ENCODE peak calls at places on chromosomes 13 and 19, in four cellular contexts. X is H1, D is HEK293T, Q is NT2/D1. J is an unnamed sample.

GRCh38 chr19:3986260-3987041 is 1.2 kb upstream of the EEF2 start:
- DNase-seq in D (peak), Q (no peak), X (no peak), J (peak)

GRCh38 chr13:100209857-100210580 is 121.1 kb downstream of the PCCA start:
- DNase-seq in X (no peak), Q (no peak), D (no peak), J (no peak)

GRCh38 chr19:58562126-58563033 is 4.0 kb upstream of the UBE2M start:
- DNase-seq in D (no peak), X (no peak), Q (no peak), J (no peak)

GRCh38 chr13:80339841-80340642 is 884 bp downstream of the SPRY2 start:
- DNase-seq in D (peak), Q (no peak), X (no peak), J (peak)

GRCh38 chr13:112652512-112653458 is 37.1 kb upstream of the ATP11A start:
- DNase-seq in X (no peak), D (no peak), Q (no peak), J (no peak)

GRCh38 chr13:61192826-61193225 is 222.8 kb downstream of the PCDH20 start:
- DNase-seq in D (no peak), X (no peak), Q (no peak), J (no peak)

GRCh38 chr19:10299545-10300458 is 9.8 kb downstream of the ZGLP1 start:
- DNase-seq in X (no peak), Q (no peak), D (no peak), J (no peak)

GRCh38 chr19:988510-988909 is 4.4 kb downstream of the WDR18 start:
- DNase-seq in Q (no peak), X (no peak), D (no peak), J (no peak)

GRCh38 chr19:44745386-44745831 is 3.1 kb upstream of the BCL3 start:
- DNase-seq in D (no peak), Q (no peak), X (no peak), J (no peak)

GRCh38 chr13:64029343-64030093 is 2613.9 kb upstream of the PCDH20 start:
- DNase-seq in X (no peak), D (no peak), Q (no peak), J (no peak)

GRCh38 chr19:39166571-39167391 is 30.0 kb upstream of the NCCRP1 start:
- DNase-seq in D (no peak), X (no peak), Q (no peak), J (peak)

GRCh38 chr19:10431943-10432735 is 11.8 kb downstream of the PDE4A start:
- DNase-seq in Q (no peak), D (no peak), X (no peak), J (no peak)

GRCh38 chr13:111912991-111913781 is 153.8 kb upstream of the SOX1 start:
- DNase-seq in Q (no peak), D (no peak), X (no peak), J (no peak)

GRCh38 chr13:46575843-46576242 is 22.9 kb downstream of the LRCH1 start:
- DNase-seq in X (no peak), Q (no peak), D (no peak), J (no peak)

GRCh38 chr19:10364644-10365043 is 15.7 kb downstream of the TYK2 start:
- DNase-seq in X (no peak), D (no peak), Q (no peak), J (no peak)

GRCh38 chr13:98919566-98919965 is 58.3 kb downstream of the DOCK9 start:
- DNase-seq in Q (no peak), X (no peak), D (no peak), J (no peak)

GRCh38 chr13:112441226-112441625 is 65.1 kb downstream of the SPACA7 start:
- DNase-seq in X (no peak), D (no peak), Q (no peak), J (no peak)

GRCh38 chr13:109622006-109622405 is 164.4 kb downstream of the IRS2 start:
- DNase-seq in X (no peak), Q (no peak), D (no peak), J (no peak)

GRCh38 chr19:45773384-45773783 is 4.3 kb upstream of the SIX5 start:
- DNase-seq in Q (no peak), X (no peak), D (no peak), J (no peak)

GRCh38 chr19:30670562-30671513 is 298.7 kb downstream of the ZNF536 start:
- DNase-seq in X (no peak), D (no peak), Q (no peak), J (no peak)

GRCh38 chr13:102677122-102677521 is 17.7 kb downstream of the METTL21C start:
- DNase-seq in D (no peak), X (no peak), Q (no peak), J (no peak)

GRCh38 chr13:82848766-82849165 is 1033.5 kb downstream of the SLITRK1 start:
- DNase-seq in X (no peak), Q (no peak), D (no peak), J (no peak)

GRCh38 chr19:40690050-40690698 is at the start of gene NUMBL:
- DNase-seq in Q (no peak), D (no peak), X (no peak), J (no peak)

GRCh38 chr13:49731766-49732165 is 40.5 kb upstream of the EBPL start:
- DNase-seq in Q (no peak), X (no peak), D (no peak), J (no peak)

GRCh38 chr19:39154626-39155100 is 29.1 kb downstream of the PAK4 start:
- DNase-seq in X (no peak), Q (no peak), D (peak), J (no peak)

GRCh38 chr13:82571653-82572052 is 1310.6 kb downstream of the SLITRK1 start:
- DNase-seq in D (no peak), X (no peak), Q (no peak), J (no peak)

GRCh38 chr13:79307866-79308298 is 98.2 kb downstream of the RBM26 start:
- DNase-seq in Q (no peak), D (no peak), X (no peak), J (no peak)

GRCh38 chr19:14553042-14553938 is 18.6 kb downstream of the NDUFB7 start:
- DNase-seq in D (no peak), Q (no peak), X (no peak), J (no peak)

GRCh38 chr13:21668665-21669599 is 1.9 kb upstream of the FGF9 start:
- DNase-seq in D (peak), X (no peak), Q (no peak), J (no peak)

GRCh38 chr19:38617764-38618589 is at the start of gene MAP4K1:
- DNase-seq in Q (no peak), D (no peak), X (no peak), J (no peak)

GRCh38 chr19:56393119-56394012 is at the start of gene ZNF582:
- DNase-seq in X (peak), Q (peak), D (peak), J (peak)

GRCh38 chr13:23630349-23631093 is 60.3 kb downstream of the TNFRSF19 start:
- DNase-seq in X (no peak), Q (no peak), D (no peak), J (peak)

GRCh38 chr13:98893361-98893760 is 84.5 kb downstream of the DOCK9 start:
- DNase-seq in Q (no peak), D (no peak), X (no peak), J (no peak)

GRCh38 chr13:110044521-110045200 is 258.3 kb upstream of the IRS2 start:
- DNase-seq in Q (peak), D (no peak), X (no peak), J (no peak)

GRCh38 chr19:50413096-50413495 is 5.6 kb upstream of the SPIB start:
- DNase-seq in D (no peak), Q (no peak), X (no peak), J (no peak)

GRCh38 chr19:38975214-38975860 is at the start of gene FBXO17:
- DNase-seq in D (peak), X (no peak), Q (no peak), J (peak)

GRCh38 chr19:49142866-49143335 is 12.3 kb downstream of the HRC start:
- DNase-seq in X (no peak), D (peak), Q (peak), J (no peak)

GRCh38 chr13:98482476-98483444 is 94.1 kb downstream of the STK24 start:
- DNase-seq in Q (no peak), X (no peak), D (no peak), J (no peak)

GRCh38 chr13:114101831-114102520 is 30.4 kb downstream of the RASA3 start:
- DNase-seq in X (no peak), Q (no peak), D (no peak), J (no peak)

GRCh38 chr13:114099918-114100445 is 32.4 kb downstream of the RASA3 start:
- DNase-seq in X (no peak), D (no peak), Q (no peak), J (peak)

GRCh38 chr13:114102521-114103288 is 29.7 kb downstream of the RASA3 start:
- DNase-seq in X (no peak), Q (no peak), D (no peak), J (no peak)

GRCh38 chr13:114100446-114101320 is 31.7 kb downstream of the RASA3 start:
- DNase-seq in Q (no peak), D (no peak), X (no peak), J (no peak)

GRCh38 chr13:114101325-114101821 is 31.1 kb downstream of the RASA3 start:
- DNase-seq in D (no peak), X (no peak), Q (no peak), J (no peak)
- TF ChIP-seq SUZ12 in D (no peak), X (no peak), Q (no peak), J (no peak)

GRCh38 chr19:16969127-16969526 is 57.5 kb downstream of the CPAMD8 start:
- DNase-seq in D (no peak), X (no peak), Q (no peak), J (peak)

GRCh38 chr19:16976471-16976870 is 50.1 kb downstream of the CPAMD8 start:
- DNase-seq in X (no peak), Q (no peak), D (no peak), J (no peak)

GRCh38 chr19:16970821-16971220 is 55.8 kb downstream of the CPAMD8 start:
- DNase-seq in D (no peak), X (no peak), Q (no peak), J (no peak)
- TF ChIP-seq SUZ12 in D (no peak), X (no peak), Q (no peak), J (no peak)

GRCh38 chr19:17832443-17833208 is 11.3 kb upstream of the INSL3 start:
- DNase-seq in Q (no peak), X (no peak), D (no peak), J (no peak)

GRCh38 chr19:17834350-17835181 is 13.2 kb downstream of the JAK3 start:
- DNase-seq in D (no peak), Q (no peak), X (no peak), J (no peak)

GRCh38 chr19:17837972-17838371 is 9.8 kb downstream of the JAK3 start:
- DNase-seq in X (no peak), Q (no peak), D (no peak), J (no peak)

GRCh38 chr19:17836530-17836929 is 11.3 kb downstream of the JAK3 start:
- DNase-seq in D (no peak), Q (no peak), X (no peak), J (no peak)

DNA sequence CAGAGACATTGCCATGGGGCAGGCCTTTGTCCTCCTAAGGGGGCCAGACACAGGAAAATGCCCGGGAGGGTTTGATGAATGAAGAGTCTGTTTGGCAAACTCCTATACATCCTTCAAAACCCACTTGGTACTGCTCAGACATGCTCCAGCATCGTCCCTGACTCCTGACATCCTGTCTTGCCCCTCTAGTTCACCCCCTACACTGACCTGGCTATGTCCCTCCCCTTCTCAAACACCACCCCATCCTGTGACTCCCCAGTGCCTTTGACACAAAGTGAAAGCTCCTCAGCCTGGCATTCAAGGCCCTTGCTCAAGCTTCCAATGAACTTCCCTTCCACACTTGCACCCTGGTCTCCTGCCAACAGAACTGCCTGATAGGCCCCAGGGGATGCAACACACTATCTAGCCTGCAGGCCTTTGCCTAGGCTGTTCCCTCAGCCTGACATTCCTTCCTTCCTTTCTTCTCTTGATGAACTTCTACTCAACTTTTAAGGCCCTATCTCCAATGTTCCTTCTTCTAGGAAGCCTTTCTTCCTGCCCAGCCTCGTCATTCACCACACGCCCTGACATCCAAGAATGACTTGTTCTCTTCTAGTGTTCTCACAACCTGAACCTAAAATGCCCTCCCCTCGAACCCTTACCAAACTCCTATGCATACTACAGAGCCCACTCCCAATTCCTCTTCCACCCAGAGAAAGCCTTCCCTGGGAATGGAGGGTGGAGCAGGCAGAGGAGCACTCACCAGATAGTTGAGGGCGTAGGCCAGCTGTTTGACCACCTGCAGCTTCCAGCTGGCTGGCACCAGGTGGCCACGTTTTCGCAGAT is 12.4 kb downstream of the JAK3 start:
- DNase-seq in X (no peak), Q (no peak), D (no peak), J (no peak)
- TF ChIP-seq SUZ12 in X (no peak), Q (no peak), D (no peak), J (no peak)

DNA sequence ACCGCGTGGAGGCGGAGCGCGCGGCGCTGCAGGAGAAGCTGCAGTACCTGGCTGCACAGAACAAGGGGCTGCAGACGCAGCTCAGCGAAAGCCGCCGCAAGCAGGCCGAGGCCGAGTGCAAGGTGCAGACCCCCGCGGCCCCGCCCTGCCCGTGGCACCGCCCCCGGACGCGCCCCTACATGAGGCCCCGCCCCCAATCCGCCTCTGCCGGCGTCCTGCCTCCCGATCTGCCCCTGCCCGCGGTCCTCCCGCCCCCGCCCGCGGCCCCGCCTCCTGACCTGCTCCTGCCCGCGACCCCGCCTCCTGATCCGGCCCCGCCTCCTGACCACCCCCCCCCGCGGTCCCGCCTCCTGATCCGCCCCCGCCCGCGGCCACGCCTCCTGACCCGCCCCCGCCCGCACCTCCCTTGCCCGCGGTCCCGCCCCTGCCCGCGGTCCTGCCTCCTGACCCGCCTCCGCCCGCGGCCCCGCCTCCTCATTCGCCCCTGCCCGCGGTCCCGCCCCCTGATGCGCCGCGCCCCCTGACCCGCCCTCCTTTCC is 11.7 kb downstream of the PRR36 start:
- DNase-seq in X (peak), Q (peak), D (peak), J (no peak)
- TF ChIP-seq SUZ12 in X (no peak), Q (no peak), D (no peak), J (no peak)

DNA sequence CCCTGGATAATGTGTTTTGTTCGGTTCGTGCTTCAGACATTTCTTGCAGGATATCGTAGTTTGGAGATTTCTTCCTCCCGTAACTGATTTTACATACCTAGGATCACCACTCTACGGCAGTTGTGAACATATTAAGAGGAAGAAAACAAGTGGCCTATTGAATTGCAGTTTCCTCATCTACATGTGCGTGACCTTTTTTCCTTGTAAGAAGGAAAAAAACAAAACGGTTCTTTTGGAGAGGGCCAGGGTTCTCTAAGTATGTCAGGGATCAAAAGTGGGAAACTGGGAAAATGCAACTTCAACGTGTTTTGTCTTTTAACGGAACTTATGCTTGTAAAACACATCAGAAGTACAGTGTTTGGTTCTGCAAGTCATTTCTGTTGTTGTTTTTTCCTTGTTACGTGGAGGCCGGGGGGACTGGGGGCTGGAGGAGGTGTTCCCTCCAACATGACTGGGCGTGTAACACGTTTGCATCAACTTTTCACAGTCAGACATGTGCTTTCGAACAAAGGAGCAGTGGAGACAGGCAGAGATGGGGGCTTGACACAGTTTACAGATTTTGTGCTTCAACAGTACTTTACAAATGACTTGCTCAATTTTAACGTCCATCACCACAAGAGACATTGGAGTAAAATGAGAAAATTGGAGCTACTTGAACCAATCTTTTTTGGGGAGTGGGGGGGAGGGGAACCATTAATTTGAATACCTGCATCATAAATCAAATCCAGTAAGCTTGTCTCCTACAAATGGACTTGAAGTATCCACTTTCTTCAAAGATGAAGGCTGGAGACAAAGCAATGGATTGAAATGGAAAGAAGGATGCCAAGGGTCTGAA is 3.8 kb downstream of the ZC3H4 start:
- DNase-seq in X (no peak), D (no peak), Q (no peak), J (no peak)
- TF ChIP-seq SUZ12 in X (no peak), D (no peak), Q (no peak), J (no peak)

DNA sequence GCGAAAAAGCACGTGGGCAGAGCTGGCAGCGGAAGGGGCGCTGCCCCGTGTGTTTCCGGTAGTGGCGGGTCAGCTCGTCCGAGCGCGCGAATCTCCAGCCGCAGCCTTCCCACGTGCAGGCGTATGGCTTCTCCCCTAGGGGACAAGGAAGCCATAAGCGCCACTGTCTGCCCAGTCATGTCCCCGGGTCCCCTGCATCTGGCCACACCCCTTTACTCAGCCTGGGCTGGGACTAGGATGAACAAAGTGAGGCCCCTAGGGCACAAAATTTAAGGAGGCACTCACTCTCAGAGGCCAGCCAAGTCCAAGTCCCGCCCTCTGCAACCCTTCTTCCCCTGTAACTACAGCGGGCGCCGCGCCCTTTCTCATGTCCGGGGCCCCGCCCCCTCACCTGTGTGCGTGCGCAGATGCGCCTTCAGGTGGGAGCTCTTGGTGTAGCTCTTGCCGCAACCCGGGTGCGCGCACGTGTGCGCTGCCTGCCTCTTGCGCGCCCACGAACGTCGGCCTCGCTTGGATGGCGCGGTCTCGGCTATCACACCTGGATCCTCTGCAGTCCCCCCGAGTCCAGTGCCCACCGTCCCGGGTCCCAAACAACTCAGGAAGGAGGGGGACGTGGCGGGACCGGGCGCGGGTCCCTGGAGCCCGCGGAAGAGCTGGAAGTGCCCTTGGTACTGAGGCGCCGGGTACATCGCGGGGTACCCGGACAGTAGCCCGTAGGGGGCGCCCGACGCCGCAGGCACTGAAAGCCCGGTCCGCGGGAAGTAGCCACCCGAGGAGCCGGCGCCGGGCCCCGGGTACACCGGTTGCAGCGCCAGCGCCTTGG is 1.9 kb downstream of the KLF1 start:
- DNase-seq in Q (peak), X (peak), D (peak), J (peak)
- TF ChIP-seq SUZ12 in Q (no peak), X (no peak), D (no peak), J (no peak)